ENCODE peak calls at places on chromosomes 7 and 10, in five cellular contexts. L is HFF-Myc; P is stimulated activated CD4-positive, alpha-beta T cell treated with anti-CD3 and anti-CD28 coated beads, Interleukin-4, amount 100 ng/mL, for 48 hours; D is neuronal stem cell; J is upper lobe of right lung. I is an unnamed sample.

GRCh38 chr10:29379208-29379607 is 90.3 kb downstream of the LYZL1 start:
- DNase-seq in L (no peak), P (no peak), D (no peak), J (no peak), I (no peak)

GRCh38 chr10:3701490-3701889 is 83.5 kb downstream of the KLF6 start:
- DNase-seq in L (no peak), P (no peak), D (no peak), J (no peak), I (no peak)

GRCh38 chr7:668139-668871 is 58.2 kb upstream of the DNAAF5 start:
- DNase-seq in L (peak), P (no peak), D (no peak), J (no peak), I (no peak)

GRCh38 chr10:132109341-132110072 is 43.8 kb downstream of the JAKMIP3 start:
- DNase-seq in L (no peak), P (no peak), D (no peak), J (no peak), I (no peak)

GRCh38 chr7:72925546-72926120 is 738 bp downstream of the POM121 start:
- DNase-seq in L (no peak), P (no peak), D (no peak), J (no peak), I (no peak)

GRCh38 chr7:27071622-27072390 is 24.0 kb downstream of the HOXA1 start:
- DNase-seq in L (no peak), P (no peak), D (no peak), J (no peak), I (peak)

GRCh38 chr10:86229811-86230409 is 136.7 kb downstream of the GRID1 start:
- DNase-seq in L (no peak), P (no peak), D (no peak), J (no peak), I (no peak)

GRCh38 chr10:54402576-54402975 is 398.5 kb downstream of the PCDH15 start:
- DNase-seq in L (no peak), P (no peak), D (peak), J (no peak), I (peak)

GRCh38 chr7:132386249-132386681 is 190.0 kb downstream of the PLXNA4 start:
- DNase-seq in L (no peak), P (no peak), D (no peak), J (no peak), I (no peak)

GRCh38 chr10:70514591-70514990 is 36.0 kb downstream of the PALD1 start:
- DNase-seq in L (no peak), P (no peak), D (no peak), J (no peak), I (no peak)

GRCh38 chr7:98294798-98295382 is 13.4 kb downstream of the BRI3 start:
- DNase-seq in L (no peak), P (peak), D (peak), J (peak), I (no peak)

GRCh38 chr10:26269754-26270153 is 53.2 kb downstream of the GAD2 start:
- DNase-seq in L (no peak), P (no peak), D (peak), J (no peak), I (no peak)

GRCh38 chr7:8387551-8388256 is 45.7 kb upstream of the NXPH1 start:
- DNase-seq in L (no peak), P (no peak), D (no peak), J (no peak), I (no peak)

I was measured in CMK.